ENCODE peak calls at places on chromosomes 4 and X, in eight cellular contexts. One of them, this sample, is unnamed.

GRCh38 chr4:68182382-68182820 is 52.7 kb upstream of the TMPRSS11F start:
- DNase-seq in endothelial cell: no peak
- DNase-seq in progenitor cell of endocrine pancreas: no peak
- DNase-seq in esophagus muscularis mucosa: no peak
- DNase-seq in uterus: no peak
- DNase-seq in Peyer's patch: no peak
- DNase-seq in PC-3: no peak
- DNase-seq in fibroblast of mammary gland: no peak
- DNase-seq in this sample: no peak

GRCh38 chr4:14100349-14100748 is 472.8 kb upstream of the BOD1L1 start:
- DNase-seq in uterus: no peak
- DNase-seq in Peyer's patch: no peak
- DNase-seq in esophagus muscularis mucosa: no peak
- DNase-seq in fibroblast of mammary gland: no peak
- DNase-seq in progenitor cell of endocrine pancreas: no peak
- DNase-seq in endothelial cell: no peak
- DNase-seq in PC-3: no peak
- DNase-seq in this sample: no peak

GRCh38 chr4:143443728-143444127 is 69.8 kb upstream of the SMARCA5 start:
- DNase-seq in esophagus muscularis mucosa: no peak
- DNase-seq in fibroblast of mammary gland: no peak
- DNase-seq in uterus: no peak
- DNase-seq in Peyer's patch: no peak
- DNase-seq in endothelial cell: no peak
- DNase-seq in progenitor cell of endocrine pancreas: no peak
- DNase-seq in PC-3: no peak
- DNase-seq in this sample: no peak

GRCh38 chr4:38298868-38299713 is 338.9 kb downstream of the PTTG2 start:
- DNase-seq in PC-3: no peak
- DNase-seq in fibroblast of mammary gland: no peak
- DNase-seq in uterus: no peak
- DNase-seq in endothelial cell: no peak
- DNase-seq in progenitor cell of endocrine pancreas: no peak
- DNase-seq in Peyer's patch: no peak
- DNase-seq in esophagus muscularis mucosa: no peak
- DNase-seq in this sample: no peak

GRCh38 chr4:72966652-72967051 is 102.9 kb downstream of the COX18 start:
- DNase-seq in Peyer's patch: no peak
- DNase-seq in fibroblast of mammary gland: no peak
- DNase-seq in uterus: no peak
- DNase-seq in PC-3: no peak
- DNase-seq in progenitor cell of endocrine pancreas: no peak
- DNase-seq in endothelial cell: no peak
- DNase-seq in esophagus muscularis mucosa: no peak
- DNase-seq in this sample: no peak

GRCh38 chr4:180058731-180059215 is 2184.4 kb upstream of the TENM3 start:
- DNase-seq in Peyer's patch: peak
- DNase-seq in progenitor cell of endocrine pancreas: peak
- DNase-seq in esophagus muscularis mucosa: no peak
- DNase-seq in endothelial cell: peak
- DNase-seq in uterus: no peak
- DNase-seq in fibroblast of mammary gland: peak
- DNase-seq in PC-3: peak
- DNase-seq in this sample: no peak

GRCh38 chr4:12116009-12116542 is 687.4 kb upstream of the HS3ST1 start:
- DNase-seq in uterus: no peak
- DNase-seq in fibroblast of mammary gland: no peak
- DNase-seq in endothelial cell: no peak
- DNase-seq in esophagus muscularis mucosa: no peak
- DNase-seq in Peyer's patch: no peak
- DNase-seq in progenitor cell of endocrine pancreas: no peak
- DNase-seq in PC-3: no peak
- DNase-seq in this sample: no peak

GRCh38 chr4:125986307-125986706 is 671.6 kb downstream of the FAT4 start:
- DNase-seq in PC-3: no peak
- DNase-seq in Peyer's patch: no peak
- DNase-seq in esophagus muscularis mucosa: no peak
- DNase-seq in uterus: no peak
- DNase-seq in endothelial cell: no peak
- DNase-seq in progenitor cell of endocrine pancreas: no peak
- DNase-seq in fibroblast of mammary gland: no peak
- DNase-seq in this sample: no peak

GRCh38 chrX:24561121-24561520 is 86.0 kb downstream of the PCYT1B start:
- DNase-seq in fibroblast of mammary gland: peak
- DNase-seq in esophagus muscularis mucosa: no peak
- DNase-seq in uterus: no peak
- DNase-seq in progenitor cell of endocrine pancreas: no peak
- DNase-seq in endothelial cell: no peak
- DNase-seq in Peyer's patch: no peak
- DNase-seq in PC-3: peak
- DNase-seq in this sample: no peak

GRCh38 chr4:120826853-120827252 is 95.7 kb downstream of the PRDM5 start:
- DNase-seq in progenitor cell of endocrine pancreas: no peak
- DNase-seq in esophagus muscularis mucosa: no peak
- DNase-seq in fibroblast of mammary gland: no peak
- DNase-seq in Peyer's patch: no peak
- DNase-seq in endothelial cell: no peak
- DNase-seq in uterus: no peak
- DNase-seq in PC-3: peak
- DNase-seq in this sample: no peak

GRCh38 chr4:74327751-74328150 is 19.5 kb downstream of the EPGN start:
- DNase-seq in PC-3: peak
- DNase-seq in uterus: no peak
- DNase-seq in endothelial cell: no peak
- DNase-seq in esophagus muscularis mucosa: no peak
- DNase-seq in Peyer's patch: no peak
- DNase-seq in progenitor cell of endocrine pancreas: no peak
- DNase-seq in fibroblast of mammary gland: peak
- DNase-seq in this sample: no peak

GRCh38 chr4:1249148-1249730 is 309 bp upstream of the CTBP1 start:
- DNase-seq in fibroblast of mammary gland: peak
- DNase-seq in PC-3: peak
- DNase-seq in endothelial cell: peak
- DNase-seq in uterus: peak
- DNase-seq in esophagus muscularis mucosa: peak
- DNase-seq in progenitor cell of endocrine pancreas: peak
- DNase-seq in Peyer's patch: peak
- DNase-seq in this sample: peak

GRCh38 chr4:122827258-122827887 is 742 bp downstream of the FGF2 start:
- DNase-seq in Peyer's patch: peak
- DNase-seq in esophagus muscularis mucosa: no peak
- DNase-seq in fibroblast of mammary gland: peak
- DNase-seq in progenitor cell of endocrine pancreas: peak
- DNase-seq in PC-3: peak
- DNase-seq in endothelial cell: peak
- DNase-seq in uterus: peak
- DNase-seq in this sample: peak

GRCh38 chr4:122824616-122825015 is 2.0 kb upstream of the FGF2 start:
- DNase-seq in endothelial cell: no peak
- DNase-seq in uterus: no peak
- DNase-seq in PC-3: no peak
- DNase-seq in Peyer's patch: no peak
- DNase-seq in esophagus muscularis mucosa: no peak
- DNase-seq in fibroblast of mammary gland: no peak
- DNase-seq in progenitor cell of endocrine pancreas: no peak
- DNase-seq in this sample: no peak

GRCh38 chr4:122826000-122826595 is 533 bp upstream of the FGF2 start:
- DNase-seq in fibroblast of mammary gland: peak
- DNase-seq in Peyer's patch: no peak
- DNase-seq in uterus: no peak
- DNase-seq in endothelial cell: no peak
- DNase-seq in progenitor cell of endocrine pancreas: no peak
- DNase-seq in PC-3: no peak
- DNase-seq in esophagus muscularis mucosa: no peak
- DNase-seq in this sample: no peak

GRCh38 chr4:122827899-122828601 is 1.4 kb downstream of the FGF2 start:
- DNase-seq in uterus: peak
- DNase-seq in esophagus muscularis mucosa: no peak
- DNase-seq in PC-3: peak
- DNase-seq in endothelial cell: peak
- DNase-seq in fibroblast of mammary gland: peak
- DNase-seq in progenitor cell of endocrine pancreas: no peak
- DNase-seq in Peyer's patch: peak
- DNase-seq in this sample: no peak

GRCh38 chr4:122826596-122827257 is at the start of gene FGF2:
- DNase-seq in endothelial cell: peak
- DNase-seq in esophagus muscularis mucosa: no peak
- DNase-seq in fibroblast of mammary gland: peak
- DNase-seq in uterus: peak
- DNase-seq in progenitor cell of endocrine pancreas: peak
- DNase-seq in PC-3: peak
- DNase-seq in Peyer's patch: peak
- DNase-seq in this sample: peak
- TF ChIP-seq CTCF in endothelial cell: no peak
- TF ChIP-seq CTCF in esophagus muscularis mucosa: no peak
- TF ChIP-seq CTCF in fibroblast of mammary gland: no peak
- TF ChIP-seq CTCF in uterus: no peak
- TF ChIP-seq CTCF in progenitor cell of endocrine pancreas: no peak
- TF ChIP-seq CTCF in PC-3: no peak
- TF ChIP-seq CTCF in Peyer's patch: no peak
- TF ChIP-seq CTCF in this sample: no peak

GRCh38 chr4:141329174-141329569 is 108.5 kb downstream of the ZNF330 start:
- DNase-seq in progenitor cell of endocrine pancreas: no peak
- DNase-seq in uterus: no peak
- DNase-seq in esophagus muscularis mucosa: no peak
- DNase-seq in PC-3: peak
- DNase-seq in Peyer's patch: no peak
- DNase-seq in endothelial cell: no peak
- DNase-seq in fibroblast of mammary gland: peak
- DNase-seq in this sample: no peak
- TF ChIP-seq CTCF in progenitor cell of endocrine pancreas: no peak
- TF ChIP-seq CTCF in uterus: no peak
- TF ChIP-seq CTCF in esophagus muscularis mucosa: no peak
- TF ChIP-seq CTCF in PC-3: no peak
- TF ChIP-seq CTCF in Peyer's patch: no peak
- TF ChIP-seq CTCF in endothelial cell: no peak
- TF ChIP-seq CTCF in fibroblast of mammary gland: no peak
- TF ChIP-seq CTCF in this sample: no peak

DNA sequence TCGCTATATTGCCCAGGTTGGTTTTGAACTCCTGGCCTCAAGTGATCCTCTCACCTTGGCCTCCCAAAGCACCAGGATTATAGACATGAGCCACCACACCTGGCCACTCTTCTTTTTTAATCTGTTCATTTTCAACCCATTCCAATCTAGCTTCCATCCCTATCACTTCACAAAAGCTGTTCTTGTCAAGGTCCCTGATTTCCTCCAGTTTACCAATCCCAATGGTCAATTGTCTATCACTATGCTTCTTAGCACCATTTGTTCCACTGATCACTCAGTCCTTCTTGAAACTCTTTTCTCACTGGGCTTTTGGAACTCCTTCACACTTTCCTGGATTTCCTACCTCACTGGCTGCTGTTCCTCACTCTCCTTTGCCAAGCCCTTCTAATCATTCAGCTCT is 38.6 kb downstream of the PRPS1 start:
- DNase-seq in progenitor cell of endocrine pancreas: no peak
- DNase-seq in endothelial cell: no peak
- DNase-seq in esophagus muscularis mucosa: no peak
- DNase-seq in uterus: no peak
- DNase-seq in PC-3: no peak
- DNase-seq in Peyer's patch: no peak
- DNase-seq in fibroblast of mammary gland: no peak
- DNase-seq in this sample: no peak
- TF ChIP-seq CTCF in progenitor cell of endocrine pancreas: no peak
- TF ChIP-seq CTCF in endothelial cell: no peak
- TF ChIP-seq CTCF in esophagus muscularis mucosa: no peak
- TF ChIP-seq CTCF in uterus: no peak
- TF ChIP-seq CTCF in PC-3: no peak
- TF ChIP-seq CTCF in Peyer's patch: no peak
- TF ChIP-seq CTCF in fibroblast of mammary gland: no peak
- TF ChIP-seq CTCF in this sample: no peak

GRCh38 chr4:4899202-4899925 is 39.9 kb downstream of the MSX1 start:
- DNase-seq in esophagus muscularis mucosa: no peak
- DNase-seq in endothelial cell: no peak
- DNase-seq in progenitor cell of endocrine pancreas: no peak
- DNase-seq in PC-3: no peak
- DNase-seq in uterus: no peak
- DNase-seq in Peyer's patch: no peak
- DNase-seq in fibroblast of mammary gland: no peak
- DNase-seq in this sample: no peak

GRCh38 chr4:4901877-4902276 is 42.4 kb downstream of the MSX1 start:
- DNase-seq in esophagus muscularis mucosa: no peak
- DNase-seq in uterus: no peak
- DNase-seq in endothelial cell: no peak
- DNase-seq in Peyer's patch: no peak
- DNase-seq in fibroblast of mammary gland: no peak
- DNase-seq in PC-3: no peak
- DNase-seq in progenitor cell of endocrine pancreas: no peak
- DNase-seq in this sample: no peak
- TF ChIP-seq CTCF in esophagus muscularis mucosa: no peak
- TF ChIP-seq CTCF in uterus: no peak
- TF ChIP-seq CTCF in endothelial cell: no peak
- TF ChIP-seq CTCF in Peyer's patch: no peak
- TF ChIP-seq CTCF in fibroblast of mammary gland: peak
- TF ChIP-seq CTCF in PC-3: no peak
- TF ChIP-seq CTCF in progenitor cell of endocrine pancreas: peak
- TF ChIP-seq CTCF in this sample: peak

GRCh38 chr4:163191999-163192398 is 25.3 kb upstream of the NAF1 start:
- DNase-seq in esophagus muscularis mucosa: no peak
- DNase-seq in endothelial cell: no peak
- DNase-seq in PC-3: peak
- DNase-seq in progenitor cell of endocrine pancreas: no peak
- DNase-seq in uterus: no peak
- DNase-seq in fibroblast of mammary gland: peak
- DNase-seq in Peyer's patch: no peak
- DNase-seq in this sample: no peak
- TF ChIP-seq CTCF in esophagus muscularis mucosa: peak
- TF ChIP-seq CTCF in endothelial cell: no peak
- TF ChIP-seq CTCF in PC-3: peak
- TF ChIP-seq CTCF in progenitor cell of endocrine pancreas: no peak
- TF ChIP-seq CTCF in uterus: no peak
- TF ChIP-seq CTCF in fibroblast of mammary gland: peak
- TF ChIP-seq CTCF in Peyer's patch: no peak
- TF ChIP-seq CTCF in this sample: peak

GRCh38 chr4:153465922-153466636 is at the start of gene TMEM131L:
- DNase-seq in fibroblast of mammary gland: peak
- DNase-seq in esophagus muscularis mucosa: peak
- DNase-seq in progenitor cell of endocrine pancreas: peak
- DNase-seq in Peyer's patch: peak
- DNase-seq in endothelial cell: peak
- DNase-seq in PC-3: peak
- DNase-seq in uterus: peak
- DNase-seq in this sample: no peak
- TF ChIP-seq CTCF in fibroblast of mammary gland: no peak
- TF ChIP-seq CTCF in esophagus muscularis mucosa: peak
- TF ChIP-seq CTCF in progenitor cell of endocrine pancreas: peak
- TF ChIP-seq CTCF in Peyer's patch: peak
- TF ChIP-seq CTCF in endothelial cell: no peak
- TF ChIP-seq CTCF in PC-3: no peak
- TF ChIP-seq CTCF in uterus: no peak
- TF ChIP-seq CTCF in this sample: no peak

GRCh38 chrX:21708116-21708515 is 49.8 kb downstream of the SMPX start:
- DNase-seq in PC-3: peak
- DNase-seq in esophagus muscularis mucosa: no peak
- DNase-seq in Peyer's patch: no peak
- DNase-seq in fibroblast of mammary gland: no peak
- DNase-seq in uterus: no peak
- DNase-seq in progenitor cell of endocrine pancreas: no peak
- DNase-seq in endothelial cell: no peak
- DNase-seq in this sample: no peak
- TF ChIP-seq CTCF in PC-3: peak
- TF ChIP-seq CTCF in esophagus muscularis mucosa: no peak
- TF ChIP-seq CTCF in Peyer's patch: no peak
- TF ChIP-seq CTCF in fibroblast of mammary gland: peak
- TF ChIP-seq CTCF in uterus: no peak
- TF ChIP-seq CTCF in progenitor cell of endocrine pancreas: peak
- TF ChIP-seq CTCF in endothelial cell: no peak
- TF ChIP-seq CTCF in this sample: peak